ENCODE peak calls at places on chromosome 18, in six cellular contexts. L is stimulated activated CD4-positive, alpha-beta T cell treated with anti-CD3 and anti-CD28 coated beads, TNF-alpha, amount 100 ng/mL, for 48 hours; Y is activated T-cell treated with anti-CD3 and anti-CD28 coated beads for 24 hours; E is cerebellar cortex; Q is amniotic epithelial cell; M is NCI-H2081. F is an unnamed sample.

GRCh38 chr18:69564602-69565001 is 163.9 kb downstream of the DOK6 start:
- DNase-seq in L (no peak), Y (no peak), E (no peak), Q (no peak), M (no peak), F (no peak)

GRCh38 chr18:5746844-5747243 is 148.5 kb downstream of the TMEM200C start:
- DNase-seq in L (no peak), Y (no peak), E (no peak), Q (no peak), M (peak; percentile 7), F (no peak)

GRCh38 chr18:57807336-57808117 is 4.4 kb upstream of the ATP8B1 start:
- DNase-seq in L (no peak), Y (no peak), E (no peak), Q (peak; percentile 20), M (no peak), F (no peak)

GRCh38 chr18:48715651-48716354 is 177.0 kb downstream of the CTIF start:
- DNase-seq in L (no peak), Y (no peak), E (no peak), Q (no peak), M (no peak), F (peak; percentile 28)

GRCh38 chr18:2871111-2871720 is 24.4 kb downstream of the EMILIN2 start:
- DNase-seq in L (no peak), Y (no peak), E (no peak), Q (no peak), M (no peak), F (no peak)

GRCh38 chr18:23732439-23732838 is 43.2 kb downstream of the LAMA3 start:
- DNase-seq in L (no peak), Y (no peak), E (no peak), Q (no peak), M (no peak), F (no peak)

GRCh38 chr18:8811115-8811514 is 105.8 kb downstream of the MTCL1 start:
- DNase-seq in L (no peak), Y (no peak), E (no peak), Q (no peak), M (no peak), F (no peak)

GRCh38 chr18:78406743-78407455 is 572.7 kb upstream of the SALL3 start:
- DNase-seq in L (no peak), Y (no peak), E (no peak), Q (no peak), M (no peak), F (no peak)

GRCh38 chr18:3972291-3972985 is 482.7 kb downstream of the DLGAP1 start:
- DNase-seq in L (no peak), Y (no peak), E (no peak), Q (peak; percentile 17), M (no peak), F (no peak)

GRCh38 chr18:45167631-45168225 is 447.5 kb upstream of the SLC14A2 start:
- DNase-seq in L (no peak), Y (no peak), E (no peak), Q (peak; percentile 47), M (no peak), F (no peak)

GRCh38 chr18:48776641-48777025 is 174.1 kb downstream of the SMAD7 start:
- DNase-seq in L (no peak), Y (no peak), E (no peak), Q (peak; percentile 41), M (no peak), F (no peak)

F was measured in GM18507.